ENCODE peak calls at places on chromosomes 12 and 14, in nine cellular contexts. S, G, J, Q, R, V, H, E and I are unnamed samples.
A peak's percentile ranks its signal among the peaks of the same experiment; 100 is the strongest.

GRCh38 chr12:121522962-121523361 is 57.9 kb downstream of the KDM2B start:
- DNase-seq in S (no peak), G (no peak), J (no peak), Q (no peak), R (no peak), V (no peak), H (no peak), E (no peak), I (no peak)

GRCh38 chr12:64323476-64324225 is 66.9 kb downstream of the C12orf56 start:
- DNase-seq in S (no peak), G (no peak), J (no peak), Q (no peak), R (no peak), V (no peak), H (no peak), E (no peak), I (no peak)

GRCh38 chr12:27772328-27773049 is 7.5 kb upstream of the KLHL42 start:
- DNase-seq in S (no peak), G (peak; percentile 29), J (no peak), Q (no peak), R (no peak), V (no peak), H (no peak), E (no peak), I (no peak)

GRCh38 chr14:86798330-86798729 is 1194.7 kb downstream of the GALC start:
- DNase-seq in S (no peak), G (no peak), J (no peak), Q (no peak), R (no peak), V (no peak), H (no peak), E (no peak), I (no peak)

GRCh38 chr12:34294671-34295365 is 272.5 kb downstream of the ALG10 start:
- DNase-seq in S (no peak), G (no peak), J (no peak), Q (peak; percentile 10), R (peak; percentile 4), V (no peak), H (no peak), E (no peak), I (no peak)

GRCh38 chr14:105059035-105059916 is 6.0 kb downstream of the GPR132 start:
- DNase-seq in S (no peak), G (no peak), J (no peak), Q (no peak), R (no peak), V (no peak), H (peak; percentile 80), E (no peak), I (no peak)

GRCh38 chr12:89069431-89069830 is 282.9 kb downstream of the DUSP6 start:
- DNase-seq in S (no peak), G (no peak), J (no peak), Q (no peak), R (no peak), V (no peak), H (no peak), E (no peak), I (no peak)

GRCh38 chr12:56224954-56225353 is 812 bp downstream of the NABP2 start:
- DNase-seq in S (no peak), G (no peak), J (no peak), Q (no peak), R (no peak), V (no peak), H (no peak), E (no peak), I (no peak)

GRCh38 chr12:34401659-34402227 is 379.4 kb downstream of the ALG10 start:
- DNase-seq in S (peak; percentile 34), G (no peak), J (no peak), Q (peak; percentile 8), R (peak; percentile 2), V (no peak), H (peak; percentile 38), E (peak; percentile 11), I (peak; percentile 3)

GRCh38 chr12:93879476-93880376 is 202.6 kb downstream of the CRADD start:
- DNase-seq in S (peak; percentile 38), G (peak; percentile 78), J (peak; percentile 55), Q (no peak), R (no peak), V (no peak), H (no peak), E (no peak), I (no peak)

GRCh38 chr14:38553586-38553985 is 297.7 kb upstream of the CLEC14A start:
- DNase-seq in S (no peak), G (peak; percentile 92), J (peak; percentile 35), Q (no peak), R (no peak), V (no peak), H (no peak), E (no peak), I (no peak)

GRCh38 chr12:109111775-109112491 is 4.5 kb upstream of the ACACB start:
- DNase-seq in S (peak; percentile 85), G (peak; percentile 77), J (peak; percentile 71), Q (peak; percentile 76), R (peak; percentile 81), V (no peak), H (peak; percentile 68), E (peak; percentile 61), I (peak; percentile 73)

GRCh38 chr14:24837280-24838046 is 203.5 kb upstream of the GZMB start:
- DNase-seq in S (no peak), G (peak; percentile 85), J (no peak), Q (no peak), R (no peak), V (no peak), H (no peak), E (no peak), I (no peak)

GRCh38 chr12:82730832-82731497 is 44.3 kb downstream of the TMTC2 start:
- DNase-seq in S (no peak), G (peak; percentile 82), J (peak; percentile 72), Q (no peak), R (no peak), V (no peak), H (no peak), E (no peak), I (no peak)

GRCh38 chr12:64696065-64696741 is 63.0 kb downstream of the GNS start:
- DNase-seq in S (no peak), G (peak; percentile 58), J (peak; percentile 66), Q (no peak), R (no peak), V (no peak), H (no peak), E (no peak), I (no peak)

GRCh38 chr12:106152334-106152733 is 13.6 kb upstream of the NUAK1 start:
- DNase-seq in S (no peak), G (no peak), J (no peak), Q (no peak), R (no peak), V (no peak), H (no peak), E (no peak), I (no peak)

GRCh38 chr14:36672095-36672494 is 10.4 kb downstream of the PAX9 start:
- DNase-seq in S (no peak), G (no peak), J (no peak), Q (no peak), R (no peak), V (no peak), H (no peak), E (no peak), I (no peak)

GRCh38 chr12:9760699-9761406 is at the start of gene CD69:
- DNase-seq in S (no peak), G (no peak), J (no peak), Q (no peak), R (peak; percentile 49), V (no peak), H (no peak), E (no peak), I (no peak)

DNA sequence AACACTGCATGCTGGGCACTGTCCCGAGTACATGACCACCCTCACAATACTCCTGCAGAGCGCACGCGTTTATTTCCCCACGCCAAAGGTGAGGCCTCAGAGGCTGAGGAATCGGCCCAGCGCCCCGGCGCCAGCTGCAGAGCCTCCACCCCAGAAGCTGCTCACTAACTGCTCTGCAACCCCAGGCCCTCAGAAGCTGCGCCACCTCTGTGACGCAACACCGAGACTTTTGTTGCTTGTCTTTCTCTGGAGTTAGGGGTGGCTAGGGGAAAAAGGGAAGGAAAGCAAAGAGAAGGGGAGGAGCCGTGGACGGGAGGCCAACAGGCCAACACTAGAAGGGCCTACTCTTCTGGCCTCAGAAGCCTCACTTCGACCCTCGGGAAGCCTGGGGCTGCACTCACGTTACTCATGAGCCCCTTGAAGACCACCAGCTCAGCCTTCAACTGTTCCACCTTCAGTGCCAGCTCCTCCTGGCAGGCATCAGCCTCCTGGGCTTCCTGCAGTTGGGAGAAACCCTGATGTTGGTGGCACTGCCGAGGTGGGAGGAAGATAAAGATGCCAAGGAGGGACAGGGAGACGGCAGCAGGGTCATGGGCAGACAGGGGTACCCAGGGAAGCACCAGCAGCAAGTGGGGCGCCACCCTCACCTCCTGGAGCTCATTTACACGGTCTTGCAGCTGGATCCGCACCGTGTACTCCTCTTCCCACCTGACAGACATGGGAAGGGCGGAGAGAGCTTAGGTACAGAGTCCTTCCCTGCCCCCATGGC is 5.4 kb downstream of the IFFO1 start:
- DNase-seq in S (no peak), G (no peak), J (no peak), Q (no peak), R (no peak), V (no peak), H (peak; percentile 78), E (no peak), I (no peak)
- H3K4me1 ChIP-seq in S (no peaks in the 10 kb centered on the region), G (peaks cover 74% of the 10 kb centered on the region), J (peaks cover 50% of the 10 kb centered on the region), Q (peaks cover 69% of the 10 kb centered on the region), R (peaks cover 63% of the 10 kb centered on the region), V (peaks cover 20% of the 10 kb centered on the region), H (peaks cover 71% of the 10 kb centered on the region), E (peaks cover 22% of the 10 kb centered on the region), I (peaks cover 72% of the 10 kb centered on the region)

GRCh38 chr12:124910561-124911478 is 3.6 kb downstream of the UBC start:
- DNase-seq in S (no peak), G (peak; percentile 72), J (peak; percentile 33), Q (no peak), R (no peak), V (no peak), H (no peak), E (no peak), I (peak; percentile 49)
- H3K4me1 ChIP-seq in S (no peaks in the 10 kb centered on the region), G (peaks cover 20% of the 10 kb centered on the region), J (peaks cover 4% of the 10 kb centered on the region), Q (peaks cover 24% of the 10 kb centered on the region), R (peaks cover 28% of the 10 kb centered on the region), V (no peaks in the 10 kb centered on the region), H (peaks cover 51% of the 10 kb centered on the region), E (peaks cover 18% of the 10 kb centered on the region), I (peaks cover 25% of the 10 kb centered on the region)

GRCh38 chr14:71566276-71566675 is 366.0 kb upstream of the RGS6 start:
- DNase-seq in S (no peak), G (no peak), J (no peak), Q (no peak), R (no peak), V (no peak), H (no peak), E (no peak), I (no peak)

GRCh38 chr14:71563754-71564153 is 368.5 kb upstream of the RGS6 start:
- DNase-seq in S (no peak), G (no peak), J (no peak), Q (no peak), R (no peak), V (no peak), H (no peak), E (no peak), I (no peak)
- H3K4me1 ChIP-seq in S (no peaks in the 10 kb centered on the region), G (no peaks in the 10 kb centered on the region), J (no peaks in the 10 kb centered on the region), Q (no peaks in the 10 kb centered on the region), R (peaks cover 3% of the 10 kb centered on the region), V (no peaks in the 10 kb centered on the region), H (no peaks in the 10 kb centered on the region), E (no peaks in the 10 kb centered on the region), I (peaks cover 7% of the 10 kb centered on the region)

GRCh38 chr14:93047187-93047586 is 68.5 kb downstream of the ITPK1 start:
- DNase-seq in S (no peak), G (no peak), J (no peak), Q (no peak), R (no peak), V (no peak), H (no peak), E (no peak), I (no peak)
- H3K4me1 ChIP-seq in S (no peaks in the 10 kb centered on the region), G (peaks cover 38% of the 10 kb centered on the region), J (peaks cover 3% of the 10 kb centered on the region), Q (peaks cover 56% of the 10 kb centered on the region), R (peaks cover 46% of the 10 kb centered on the region), V (peaks cover 3% of the 10 kb centered on the region), H (peaks cover 60% of the 10 kb centered on the region), E (peaks cover 4% of the 10 kb centered on the region), I (peaks cover 42% of the 10 kb centered on the region)